ENCODE peak calls at places on chromosomes 6 and 20, in ten cellular contexts. T, O, D, E, Q, N, X, J, L and V are unnamed samples.

GRCh38 chr6:29561618-29562181 is 2.2 kb upstream of the UBD start:
- DNase-seq in T (no peak), O (no peak), D (no peak), E (no peak), Q (no peak), N (no peak), X (no peak), J (no peak), L (no peak), V (no peak)

GRCh38 chr6:22765015-22765414 is 195.6 kb downstream of the HDGFL1 start:
- DNase-seq in T (no peak), O (no peak), D (no peak), E (peak), Q (no peak), N (no peak), X (no peak), J (no peak), L (no peak), V (no peak)

GRCh38 chr6:47628448-47629272 is 69.7 kb upstream of the ADGRF4 start:
- DNase-seq in T (no peak), O (no peak), D (no peak), E (no peak), Q (no peak), N (no peak), X (peak), J (no peak), L (no peak), V (no peak)

GRCh38 chr6:32317532-32317931 is 54.2 kb downstream of the TSBP1 start:
- DNase-seq in T (no peak), O (no peak), D (no peak), E (no peak), Q (no peak), N (no peak), X (no peak), J (no peak), L (no peak), V (no peak)

GRCh38 chr20:50416269-50416863 is 93.8 kb upstream of the PTPN1 start:
- DNase-seq in T (no peak), O (no peak), D (no peak), E (no peak), Q (no peak), N (no peak), X (no peak), J (no peak), L (no peak), V (no peak)

GRCh38 chr20:44650777-44651493 is 564 bp downstream of the ADA start:
- DNase-seq in T (no peak), O (no peak), D (no peak), E (peak), Q (peak), N (peak), X (no peak), J (no peak), L (peak), V (no peak)

GRCh38 chr6:55636406-55637102 is 57.6 kb upstream of the HMGCLL1 start:
- DNase-seq in T (no peak), O (no peak), D (peak), E (peak), Q (no peak), N (no peak), X (peak), J (peak), L (no peak), V (no peak)

GRCh38 chr6:52417675-52418111 is 2.4 kb upstream of the EFHC1 start:
- DNase-seq in T (no peak), O (no peak), D (no peak), E (peak), Q (no peak), N (no peak), X (peak), J (peak), L (no peak), V (no peak)

GRCh38 chr20:61297981-61298380 is 45.9 kb downstream of the CDH4 start:
- DNase-seq in T (no peak), O (no peak), D (peak), E (peak), Q (no peak), N (no peak), X (no peak), J (no peak), L (no peak), V (no peak)

GRCh38 chr6:50718058-50718457 is 4.7 kb downstream of the TFAP2D start:
- DNase-seq in T (no peak), O (no peak), D (no peak), E (no peak), Q (no peak), N (no peak), X (no peak), J (no peak), L (no peak), V (no peak)

GRCh38 chr20:44942264-44942973 is 17.8 kb downstream of the TOMM34 start:
- DNase-seq in T (no peak), O (no peak), D (no peak), E (no peak), Q (no peak), N (no peak), X (no peak), J (no peak), L (no peak), V (no peak)

GRCh38 chr6:134647861-134648260 is 302.0 kb downstream of the ALDH8A1 start:
- DNase-seq in T (no peak), O (no peak), D (no peak), E (no peak), Q (no peak), N (no peak), X (peak), J (no peak), L (no peak), V (no peak)

GRCh38 chr6:157669747-157670216 is 153.3 kb upstream of the SNX9 start:
- DNase-seq in T (no peak), O (no peak), D (peak), E (peak), Q (no peak), N (no peak), X (peak), J (peak), L (no peak), V (peak)

GRCh38 chr6:118387921-118388701 is 160.0 kb upstream of the PLN start:
- DNase-seq in T (no peak), O (peak), D (peak), E (peak), Q (no peak), N (no peak), X (peak), J (peak), L (no peak), V (no peak)

GRCh38 chr20:50788045-50788867 is 6.6 kb upstream of the BCAS4 start:
- DNase-seq in T (peak), O (peak), D (peak), E (peak), Q (no peak), N (no peak), X (peak), J (no peak), L (no peak), V (no peak)

GRCh38 chr6:4909063-4909645 is 94.7 kb downstream of the RPP40 start:
- DNase-seq in T (no peak), O (no peak), D (no peak), E (no peak), Q (no peak), N (no peak), X (no peak), J (no peak), L (no peak), V (no peak)

GRCh38 chr20:36435799-36436541 is 105.3 kb upstream of the MYL9 start:
- DNase-seq in T (no peak), O (peak), D (peak), E (peak), Q (peak), N (peak), X (peak), J (no peak), L (peak), V (no peak)

GRCh38 chr6:50699086-50699886 is 14.0 kb upstream of the TFAP2D start:
- DNase-seq in T (no peak), O (no peak), D (no peak), E (no peak), Q (no peak), N (no peak), X (peak), J (no peak), L (no peak), V (no peak)

GRCh38 chr6:145148392-145149175 is 586.7 kb downstream of the EPM2A start:
- DNase-seq in T (no peak), O (peak), D (peak), E (peak), Q (no peak), N (no peak), X (no peak), J (peak), L (no peak), V (no peak)